ENCODE peak calls at places on chromosomes 13 and 19, in eight cellular contexts. One of them, this sample, is unnamed.
A peak's percentile ranks its signal among the peaks of the same experiment; 100 is the strongest.

GRCh38 chr19:46081928-46082727 is 41.3 kb upstream of the IGFL4 start:
- DNase-seq in tibial nerve: peak; percentile 21
- DNase-seq in foreskin fibroblast: peak; percentile 76
- DNase-seq in AG04450: no peak
- DNase-seq in colonic mucosa: peak; percentile 35
- DNase-seq in NB4: peak; percentile 73
- DNase-seq in heart right ventricle: no peak
- DNase-seq in B cell: no peak
- DNase-seq in this sample: peak; percentile 66

GRCh38 chr13:22111152-22111783 is 440.4 kb downstream of the FGF9 start:
- DNase-seq in tibial nerve: no peak
- DNase-seq in foreskin fibroblast: no peak
- DNase-seq in AG04450: no peak
- DNase-seq in colonic mucosa: no peak
- DNase-seq in NB4: no peak
- DNase-seq in heart right ventricle: no peak
- DNase-seq in B cell: no peak
- DNase-seq in this sample: no peak

GRCh38 chr19:39416626-39417120 is 4.2 kb downstream of the PLEKHG2 start:
- DNase-seq in tibial nerve: no peak
- DNase-seq in foreskin fibroblast: no peak
- DNase-seq in AG04450: no peak
- DNase-seq in colonic mucosa: no peak
- DNase-seq in NB4: no peak
- DNase-seq in heart right ventricle: no peak
- DNase-seq in B cell: peak; percentile 42
- DNase-seq in this sample: no peak

GRCh38 chr13:114141261-114141996 is 9.0 kb upstream of the RASA3 start:
- DNase-seq in tibial nerve: no peak
- DNase-seq in foreskin fibroblast: no peak
- DNase-seq in AG04450: no peak
- DNase-seq in colonic mucosa: no peak
- DNase-seq in NB4: no peak
- DNase-seq in heart right ventricle: no peak
- DNase-seq in B cell: no peak
- DNase-seq in this sample: no peak

GRCh38 chr13:99496322-99497142 is 4.7 kb upstream of the TM9SF2 start:
- DNase-seq in tibial nerve: peak; percentile 70
- DNase-seq in foreskin fibroblast: peak; percentile 65
- DNase-seq in AG04450: no peak
- DNase-seq in colonic mucosa: peak; percentile 73
- DNase-seq in NB4: peak; percentile 78
- DNase-seq in heart right ventricle: peak; percentile 21
- DNase-seq in B cell: peak; percentile 19
- DNase-seq in this sample: peak; percentile 50

GRCh38 chr13:110229905-110230563 is 76.9 kb downstream of the COL4A1 start:
- DNase-seq in tibial nerve: no peak
- DNase-seq in foreskin fibroblast: no peak
- DNase-seq in AG04450: no peak
- DNase-seq in colonic mucosa: no peak
- DNase-seq in NB4: no peak
- DNase-seq in heart right ventricle: no peak
- DNase-seq in B cell: no peak
- DNase-seq in this sample: no peak

GRCh38 chr13:20128459-20128927 is 32.4 kb downstream of the GJA3 start:
- DNase-seq in tibial nerve: no peak
- DNase-seq in foreskin fibroblast: no peak
- DNase-seq in AG04450: no peak
- DNase-seq in colonic mucosa: peak; percentile 33
- DNase-seq in NB4: peak; percentile 29
- DNase-seq in heart right ventricle: no peak
- DNase-seq in B cell: peak; percentile 56
- DNase-seq in this sample: peak; percentile 41

GRCh38 chr13:110258876-110259631 is 47.9 kb downstream of the COL4A1 start:
- DNase-seq in tibial nerve: no peak
- DNase-seq in foreskin fibroblast: no peak
- DNase-seq in AG04450: no peak
- DNase-seq in colonic mucosa: no peak
- DNase-seq in NB4: no peak
- DNase-seq in heart right ventricle: no peak
- DNase-seq in B cell: no peak
- DNase-seq in this sample: no peak

GRCh38 chr19:46404884-46405658 is 8.3 kb downstream of the CCDC8 start:
- DNase-seq in tibial nerve: no peak
- DNase-seq in foreskin fibroblast: peak; percentile 76
- DNase-seq in AG04450: no peak
- DNase-seq in colonic mucosa: no peak
- DNase-seq in NB4: peak; percentile 54
- DNase-seq in heart right ventricle: no peak
- DNase-seq in B cell: no peak
- DNase-seq in this sample: no peak

GRCh38 chr13:23868521-23868920 is 20.7 kb downstream of the MIPEP start:
- DNase-seq in tibial nerve: no peak
- DNase-seq in foreskin fibroblast: peak; percentile 65
- DNase-seq in AG04450: peak; percentile 53
- DNase-seq in colonic mucosa: no peak
- DNase-seq in NB4: no peak
- DNase-seq in heart right ventricle: no peak
- DNase-seq in B cell: no peak
- DNase-seq in this sample: peak; percentile 48

GRCh38 chr13:23867027-23867491 is 22.1 kb downstream of the MIPEP start:
- DNase-seq in tibial nerve: no peak
- DNase-seq in foreskin fibroblast: peak; percentile 74
- DNase-seq in AG04450: no peak
- DNase-seq in colonic mucosa: no peak
- DNase-seq in NB4: no peak
- DNase-seq in heart right ventricle: no peak
- DNase-seq in B cell: no peak
- DNase-seq in this sample: no peak

GRCh38 chr13:23866420-23867026 is 22.7 kb downstream of the MIPEP start:
- DNase-seq in tibial nerve: no peak
- DNase-seq in foreskin fibroblast: no peak
- DNase-seq in AG04450: no peak
- DNase-seq in colonic mucosa: no peak
- DNase-seq in NB4: no peak
- DNase-seq in heart right ventricle: no peak
- DNase-seq in B cell: no peak
- DNase-seq in this sample: peak; percentile 15

GRCh38 chr13:23871616-23872220 is 17.5 kb downstream of the MIPEP start:
- DNase-seq in tibial nerve: no peak
- DNase-seq in foreskin fibroblast: peak; percentile 63
- DNase-seq in AG04450: no peak
- DNase-seq in colonic mucosa: no peak
- DNase-seq in NB4: peak; percentile 13
- DNase-seq in heart right ventricle: no peak
- DNase-seq in B cell: no peak
- DNase-seq in this sample: no peak

DNA sequence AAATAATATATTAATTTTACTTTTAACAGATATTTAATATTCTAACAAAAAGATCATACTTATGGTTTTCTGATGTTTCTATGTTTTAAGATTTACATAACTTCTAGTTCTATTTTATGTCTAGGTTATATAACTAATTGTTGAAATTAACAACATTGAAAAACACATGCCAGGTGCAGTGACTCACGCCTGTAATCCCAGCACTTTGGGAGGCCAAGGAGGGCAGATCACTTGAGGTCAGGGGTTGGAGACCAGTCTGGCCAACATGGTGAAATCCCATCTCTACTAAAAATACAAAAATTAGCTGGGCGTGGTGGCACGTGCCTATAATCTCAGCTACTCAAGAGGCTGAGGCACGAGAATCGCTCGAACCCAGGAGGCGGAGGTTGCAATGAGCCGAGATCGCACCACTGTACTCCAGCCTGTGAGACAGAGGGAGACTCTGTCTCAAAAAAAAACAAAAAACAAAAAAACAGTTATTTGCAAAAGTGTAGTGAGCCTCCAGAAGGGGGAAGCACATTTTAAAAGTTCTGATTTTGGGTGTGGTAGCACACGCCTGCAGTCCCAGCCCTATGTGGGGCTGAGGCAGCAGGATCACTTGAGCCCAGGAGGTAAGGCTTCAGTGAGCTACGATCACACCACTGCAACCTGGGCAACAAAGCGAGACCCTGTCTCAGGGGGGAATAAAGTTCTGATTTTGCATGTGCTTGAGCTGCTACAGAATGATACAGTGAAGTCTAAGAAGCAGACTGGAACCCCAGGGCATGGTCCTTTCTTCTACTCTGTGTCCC is 18.6 kb downstream of the MIPEP start:
- DNase-seq in tibial nerve: no peak
- DNase-seq in foreskin fibroblast: peak; percentile 21
- DNase-seq in AG04450: no peak
- DNase-seq in colonic mucosa: no peak
- DNase-seq in NB4: no peak
- DNase-seq in heart right ventricle: no peak
- DNase-seq in B cell: no peak
- DNase-seq in this sample: no peak
- TF ChIP-seq CTCF in tibial nerve: no peak
- TF ChIP-seq CTCF in foreskin fibroblast: no peak
- TF ChIP-seq CTCF in AG04450: peak; percentile 10
- TF ChIP-seq CTCF in colonic mucosa: no peak
- TF ChIP-seq CTCF in NB4: no peak
- TF ChIP-seq CTCF in heart right ventricle: no peak
- TF ChIP-seq CTCF in B cell: no peak
- TF ChIP-seq CTCF in this sample: no peak

GRCh38 chr19:18074192-18074591 is 12.5 kb downstream of the IL12RB1 start:
- DNase-seq in tibial nerve: no peak
- DNase-seq in foreskin fibroblast: no peak
- DNase-seq in AG04450: no peak
- DNase-seq in colonic mucosa: no peak
- DNase-seq in NB4: no peak
- DNase-seq in heart right ventricle: no peak
- DNase-seq in B cell: no peak
- DNase-seq in this sample: no peak
- TF ChIP-seq CTCF in tibial nerve: no peak
- TF ChIP-seq CTCF in foreskin fibroblast: no peak
- TF ChIP-seq CTCF in AG04450: no peak
- TF ChIP-seq CTCF in colonic mucosa: no peak
- TF ChIP-seq CTCF in NB4: no peak
- TF ChIP-seq CTCF in heart right ventricle: no peak
- TF ChIP-seq CTCF in B cell: no peak
- TF ChIP-seq CTCF in this sample: peak; percentile 13

GRCh38 chr19:57282011-57282636 is 1.8 kb downstream of the ZNF460 start:
- DNase-seq in tibial nerve: no peak
- DNase-seq in foreskin fibroblast: no peak
- DNase-seq in AG04450: no peak
- DNase-seq in colonic mucosa: no peak
- DNase-seq in NB4: no peak
- DNase-seq in heart right ventricle: no peak
- DNase-seq in B cell: no peak
- DNase-seq in this sample: no peak

GRCh38 chr19:57280165-57280912 is at the start of gene ZNF460:
- DNase-seq in tibial nerve: peak; percentile 92
- DNase-seq in foreskin fibroblast: peak; percentile 99
- DNase-seq in AG04450: peak; percentile 94
- DNase-seq in colonic mucosa: peak; percentile 97
- DNase-seq in NB4: peak; percentile 94
- DNase-seq in heart right ventricle: peak; percentile 97
- DNase-seq in B cell: peak; percentile 92
- DNase-seq in this sample: peak; percentile 98

GRCh38 chr19:57280913-57281425 is 684 bp downstream of the ZNF460 start:
- DNase-seq in tibial nerve: no peak
- DNase-seq in foreskin fibroblast: no peak
- DNase-seq in AG04450: no peak
- DNase-seq in colonic mucosa: no peak
- DNase-seq in NB4: peak; percentile 34
- DNase-seq in heart right ventricle: no peak
- DNase-seq in B cell: peak; percentile 34
- DNase-seq in this sample: peak; percentile 56

GRCh38 chr19:57276430-57276829 is 3.9 kb upstream of the ZNF460 start:
- DNase-seq in tibial nerve: no peak
- DNase-seq in foreskin fibroblast: no peak
- DNase-seq in AG04450: no peak
- DNase-seq in colonic mucosa: no peak
- DNase-seq in NB4: no peak
- DNase-seq in heart right ventricle: no peak
- DNase-seq in B cell: no peak
- DNase-seq in this sample: no peak

DNA sequence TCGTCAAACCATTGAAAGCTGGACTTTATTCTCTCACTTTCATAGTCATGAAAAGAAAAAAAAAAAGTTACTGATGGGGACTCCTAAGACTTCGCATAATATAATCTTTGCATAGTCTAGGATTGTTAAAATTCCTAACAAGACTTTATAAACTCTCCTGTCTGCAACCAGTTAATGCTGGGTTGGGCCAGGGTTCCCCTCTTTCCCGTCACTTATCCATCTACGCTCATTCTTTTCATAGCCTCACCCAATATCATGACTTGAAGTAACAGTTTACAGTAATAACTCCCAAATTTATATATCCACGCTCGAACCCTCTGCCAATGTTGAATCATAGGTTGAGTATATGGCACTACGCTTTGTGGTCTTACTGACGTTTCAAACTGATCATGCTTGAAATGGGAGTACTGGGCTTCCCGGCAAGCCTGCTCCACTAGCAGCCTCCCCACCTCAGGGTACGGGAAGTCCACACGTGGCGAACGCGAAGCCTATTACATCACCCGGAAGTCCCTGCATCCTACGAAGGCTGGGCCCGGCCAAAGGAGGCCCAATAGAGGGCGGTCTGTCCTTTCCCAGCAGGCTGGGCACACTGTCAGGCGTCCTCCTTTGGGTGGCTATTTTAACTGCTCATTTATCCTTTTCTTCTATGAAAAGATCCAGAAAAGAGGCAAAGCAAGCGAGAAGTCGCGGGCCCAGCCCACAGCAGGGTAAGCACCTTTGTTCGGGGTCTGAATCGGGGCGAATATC is 694 bp upstream of the ZNF460 start:
- DNase-seq in tibial nerve: peak; percentile 86
- DNase-seq in foreskin fibroblast: peak; percentile 98
- DNase-seq in AG04450: peak; percentile 93
- DNase-seq in colonic mucosa: peak; percentile 91
- DNase-seq in NB4: peak; percentile 92
- DNase-seq in heart right ventricle: peak; percentile 86
- DNase-seq in B cell: peak; percentile 81
- DNase-seq in this sample: peak; percentile 90
- TF ChIP-seq CTCF in tibial nerve: no peak
- TF ChIP-seq CTCF in foreskin fibroblast: peak; percentile 21
- TF ChIP-seq CTCF in AG04450: peak; percentile 36
- TF ChIP-seq CTCF in colonic mucosa: no peak
- TF ChIP-seq CTCF in NB4: no peak
- TF ChIP-seq CTCF in heart right ventricle: peak; percentile 64
- TF ChIP-seq CTCF in B cell: peak; percentile 26
- TF ChIP-seq CTCF in this sample: no peak

GRCh38 chr13:100646030-100646673 is 28.4 kb downstream of the TMTC4 start:
- DNase-seq in tibial nerve: no peak
- DNase-seq in foreskin fibroblast: peak; percentile 63
- DNase-seq in AG04450: no peak
- DNase-seq in colonic mucosa: no peak
- DNase-seq in NB4: peak; percentile 18
- DNase-seq in heart right ventricle: no peak
- DNase-seq in B cell: no peak
- DNase-seq in this sample: peak; percentile 5
- TF ChIP-seq CTCF in tibial nerve: no peak
- TF ChIP-seq CTCF in foreskin fibroblast: peak; percentile 57
- TF ChIP-seq CTCF in AG04450: peak; percentile 63
- TF ChIP-seq CTCF in colonic mucosa: no peak
- TF ChIP-seq CTCF in NB4: peak; percentile 28
- TF ChIP-seq CTCF in heart right ventricle: peak; percentile 20
- TF ChIP-seq CTCF in B cell: no peak
- TF ChIP-seq CTCF in this sample: no peak

GRCh38 chr13:113124211-113125025 is 1.8 kb downstream of the F10 start:
- DNase-seq in tibial nerve: no peak
- DNase-seq in foreskin fibroblast: no peak
- DNase-seq in AG04450: no peak
- DNase-seq in colonic mucosa: no peak
- DNase-seq in NB4: no peak
- DNase-seq in heart right ventricle: no peak
- DNase-seq in B cell: no peak
- DNase-seq in this sample: no peak
- TF ChIP-seq CTCF in tibial nerve: no peak
- TF ChIP-seq CTCF in foreskin fibroblast: no peak
- TF ChIP-seq CTCF in AG04450: no peak
- TF ChIP-seq CTCF in colonic mucosa: no peak
- TF ChIP-seq CTCF in NB4: no peak
- TF ChIP-seq CTCF in heart right ventricle: no peak
- TF ChIP-seq CTCF in B cell: no peak
- TF ChIP-seq CTCF in this sample: no peak

This sample was measured in Calu3.